ENCODE peak calls at places on chromosomes 4 and X, in five cellular contexts. N is pancreas, W is PC-9, O is trophoblast cell, G is astrocyte of the spinal cord. Q is an unnamed sample.

GRCh38 chr4:112075129-112075753 is 70.0 kb upstream of the FAM241A start:
- DNase-seq in N (peak; percentile 19), W (peak; percentile 31), O (no peak), G (peak; percentile 68), Q (peak; percentile 67)

GRCh38 chrX:116317409-116317808 is 119.0 kb upstream of the SLC6A14 start:
- DNase-seq in W (no peak), O (no peak), N (no peak), G (peak; percentile 55), Q (no peak)

GRCh38 chr4:37865450-37865849 is 25.4 kb upstream of the TBC1D1 start:
- DNase-seq in N (no peak), G (peak; percentile 54), O (no peak), W (no peak), Q (no peak)

GRCh38 chr4:139907001-139907809 is 241.6 kb downstream of the MGST2 start:
- DNase-seq in W (no peak), O (no peak), N (no peak), G (no peak), Q (no peak)

GRCh38 chr4:6942238-6942800 is 32.7 kb downstream of the TBC1D14 start:
- DNase-seq in O (peak; percentile 79), W (peak; percentile 53), G (peak; percentile 94), N (no peak), Q (peak; percentile 32)

GRCh38 chrX:96971812-96972211 is 88.1 kb downstream of the RPA4 start:
- DNase-seq in G (no peak), N (no peak), O (no peak), W (no peak), Q (no peak)

GRCh38 chr4:28093071-28093470 is 1232.4 kb downstream of the STIM2 start:
- DNase-seq in W (no peak), N (no peak), G (no peak), O (no peak), Q (no peak)

GRCh38 chrX:7574325-7574724 is 268.6 kb upstream of the VCX start:
- DNase-seq in W (no peak), G (peak; percentile 5), O (no peak), N (no peak), Q (no peak)

GRCh38 chrX:41596586-41596985 is 92.2 kb upstream of the GPR34 start:
- DNase-seq in O (no peak), G (peak; percentile 42), W (no peak), N (no peak), Q (no peak)

GRCh38 chr4:86050516-86050915 is 309.3 kb downstream of the MAPK10 start:
- DNase-seq in W (no peak), G (no peak), N (no peak), O (no peak), Q (no peak)

GRCh38 chr4:72326692-72327632 is 242.1 kb downstream of the ADAMTS3 start:
- DNase-seq in W (no peak), N (no peak), G (peak; percentile 61), O (no peak), Q (peak; percentile 8)

GRCh38 chr4:183995489-183996049 is 90.5 kb downstream of the STOX2 start:
- DNase-seq in W (no peak), G (no peak), O (no peak), N (no peak), Q (no peak)

GRCh38 chrX:149073464-149073863 is 431.6 kb downstream of the IDS start:
- DNase-seq in N (no peak), O (no peak), W (no peak), G (no peak), Q (no peak)

GRCh38 chrX:107537815-107538214 is 88.4 kb downstream of the FRMPD3 start:
- DNase-seq in N (peak; percentile 17), G (peak; percentile 40), W (peak; percentile 40), O (peak; percentile 25), Q (peak; percentile 31)

GRCh38 chr4:55066018-55066417 is 59.4 kb downstream of the KDR start:
- DNase-seq in G (no peak), W (no peak), O (no peak), N (no peak), Q (no peak)

GRCh38 chr4:52554606-52555355 is 104.3 kb downstream of the USP46 start:
- DNase-seq in O (no peak), W (no peak), G (no peak), N (no peak), Q (no peak)
- H3K4me3 ChIP-seq in O (no peak overlapping the region), W (no peak overlapping the region), G (no peak overlapping the region), N (no peak overlapping the region), Q (no peak overlapping the region)

GRCh38 chrX:39936886-39937770 is 160.6 kb downstream of the BCOR start:
- DNase-seq in G (no peak), N (no peak), W (no peak), O (no peak), Q (no peak)
- H3K4me3 ChIP-seq in G (no peak overlapping the region), N (no peak overlapping the region), W (no peak overlapping the region), O (no peak overlapping the region), Q (no peak overlapping the region)

DNA sequence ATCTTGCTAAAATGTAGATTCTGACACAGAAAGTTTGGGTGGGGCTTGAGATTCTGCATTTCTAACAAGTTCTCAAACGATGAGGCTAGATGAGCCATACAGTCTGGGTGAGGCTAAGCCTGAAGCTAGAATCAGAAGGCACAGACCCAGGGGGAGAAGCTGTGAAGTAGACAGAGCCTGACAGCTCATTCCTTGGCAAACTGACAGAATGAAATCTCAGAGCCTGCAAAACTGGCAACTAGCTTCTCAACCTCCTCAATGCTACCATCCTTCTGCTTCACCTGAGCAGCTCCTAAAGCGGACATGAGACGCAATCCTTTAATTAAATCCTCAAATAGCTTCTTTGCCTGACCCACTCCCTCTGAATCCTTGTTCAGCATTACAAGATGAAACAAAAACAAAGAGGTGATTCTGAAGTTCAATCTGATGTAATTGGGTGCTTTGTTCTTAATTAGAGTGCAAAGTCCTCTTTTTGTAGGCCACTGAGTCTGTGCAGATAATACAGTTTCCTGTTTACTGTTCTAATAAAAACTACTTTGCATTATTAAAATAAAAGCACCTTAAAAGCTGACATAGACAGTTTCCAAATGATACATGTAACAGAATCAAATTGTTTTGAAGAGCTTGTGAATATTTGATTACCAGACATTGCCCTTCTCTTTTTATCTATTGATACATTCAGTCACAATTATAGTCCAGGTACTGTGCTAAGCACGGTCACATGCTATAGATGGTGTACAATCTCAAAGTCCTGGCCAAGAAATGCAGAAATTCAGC is 71.0 kb upstream of the BMP2K start:
- DNase-seq in N (no peak), W (peak; percentile 6), O (no peak), G (peak; percentile 70), Q (no peak)
- H3K4me3 ChIP-seq in N (no peak overlapping the region), W (no peak overlapping the region), O (no peak overlapping the region), G (no peak overlapping the region), Q (no peak overlapping the region)

DNA sequence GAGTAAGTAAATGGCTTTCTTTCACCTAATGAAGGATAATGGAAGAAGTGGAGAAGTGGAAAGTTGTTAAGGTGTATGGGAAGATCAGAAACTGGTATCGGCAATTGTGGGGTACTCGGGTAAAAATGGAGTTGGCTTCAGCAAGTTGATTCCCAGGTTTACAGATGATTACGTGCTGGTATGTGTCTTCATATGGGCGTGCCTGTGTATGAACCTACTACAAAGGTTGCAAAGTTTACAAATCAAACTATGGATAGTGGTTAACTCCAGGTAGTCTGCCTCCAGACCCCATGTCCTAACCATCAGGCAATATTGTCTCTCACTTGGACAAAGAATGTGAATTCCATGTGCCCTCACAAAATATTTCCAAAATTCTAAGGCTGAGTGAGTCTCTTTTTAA is 778 bp downstream of the TLR3 start:
- DNase-seq in N (no peak), G (no peak), O (no peak), W (no peak), Q (no peak)
- H3K4me3 ChIP-seq in N (no peak overlapping the region), G (no peak overlapping the region), O (no peak overlapping the region), W (peak overlapping the region; percentile 60), Q (no peak overlapping the region)

GRCh38 chr4:4387531-4388311 is 819 bp downstream of the NSG1 start:
- DNase-seq in O (peak; percentile 51), N (no peak), G (no peak), W (no peak), Q (no peak)

GRCh38 chr4:4384837-4385236 is 2.1 kb upstream of the NSG1 start:
- DNase-seq in G (no peak), W (no peak), N (no peak), O (peak; percentile 28), Q (peak; percentile 22)

GRCh38 chr4:4386296-4386735 is 586 bp upstream of the NSG1 start:
- DNase-seq in N (no peak), O (no peak), W (no peak), G (no peak), Q (no peak)

GRCh38 chr4:4386736-4387392 is at the start of gene NSG1:
- DNase-seq in G (peak; percentile 9), O (no peak), W (no peak), N (no peak), Q (no peak)

DNA sequence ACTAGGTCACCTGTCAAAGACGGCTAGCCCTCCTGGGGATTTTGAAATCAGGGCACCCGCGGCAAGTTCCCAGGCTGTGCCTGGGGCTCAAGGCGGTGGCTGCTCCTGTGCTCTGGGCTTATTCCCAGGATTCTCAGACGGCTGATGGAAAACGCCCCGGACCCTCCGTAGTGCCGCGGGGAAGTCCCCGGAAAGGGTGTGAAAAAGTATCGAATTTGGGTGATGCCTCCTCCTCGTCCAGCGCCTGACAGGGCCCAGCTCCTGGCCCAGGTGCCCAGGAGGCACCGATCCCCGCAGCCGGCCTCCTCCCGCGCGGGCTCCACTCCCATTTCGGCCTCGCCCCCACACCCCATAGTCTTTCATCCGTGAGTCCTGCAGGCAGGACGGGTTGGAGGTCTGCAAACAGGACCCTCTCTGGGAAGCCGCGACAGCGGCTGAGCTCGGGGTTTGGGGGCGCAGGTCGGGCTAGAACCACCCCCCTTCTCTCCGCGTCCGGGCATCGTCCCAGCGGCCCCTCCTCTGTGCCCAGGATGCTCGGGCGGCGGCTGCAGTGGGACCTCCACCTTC is 1.1 kb upstream of the NSG1 start:
- DNase-seq in G (no peak), N (no peak), W (no peak), O (peak; percentile 27), Q (no peak)
- H3K4me3 ChIP-seq in G (peak overlapping the region; percentile 34), N (no peak overlapping the region), W (no peak overlapping the region), O (peak overlapping the region; percentile 79), Q (no peak overlapping the region)

GRCh38 chr4:87532109-87532508 is 2.9 kb upstream of the SPARCL1 start:
- DNase-seq in N (no peak), O (no peak), W (no peak), G (no peak), Q (no peak)

GRCh38 chr4:87525636-87526035 is 3.5 kb downstream of the SPARCL1 start:
- DNase-seq in O (no peak), W (no peak), G (no peak), N (no peak), Q (no peak)

GRCh38 chr4:87527446-87528240 is 1.5 kb downstream of the SPARCL1 start:
- DNase-seq in O (no peak), G (no peak), N (no peak), W (no peak), Q (no peak)

GRCh38 chr4:87530868-87531267 is 1.7 kb upstream of the SPARCL1 start:
- DNase-seq in W (no peak), O (no peak), N (no peak), G (peak; percentile 25), Q (no peak)

GRCh38 chr4:87529187-87529586 is at the start of gene SPARCL1:
- DNase-seq in W (no peak), G (no peak), N (no peak), O (no peak), Q (no peak)
- H3K4me3 ChIP-seq in W (no peak within 1 kb of the TSS), G (no peak within 1 kb of the TSS), N (no peak within 1 kb of the TSS), O (no peak within 1 kb of the TSS), Q (no peak within 1 kb of the TSS)

GRCh38 chr4:158238574-158238973 is 28.3 kb downstream of the TMEM144 start:
- DNase-seq in W (no peak), G (no peak), O (no peak), N (no peak), Q (no peak)
- H3K4me3 ChIP-seq in W (no peak overlapping the region), G (no peak overlapping the region), O (no peak overlapping the region), N (no peak overlapping the region), Q (no peak overlapping the region)

GRCh38 chrX:129653985-129654651 is 638 bp downstream of the APLN start:
- DNase-seq in N (peak; percentile 25), G (no peak), W (peak; percentile 36), O (no peak), Q (no peak)
- H3K4me3 ChIP-seq in N (peak overlapping the region; percentile 16), G (peak overlapping the region; percentile 21), W (peak overlapping the region; percentile 60), O (peak overlapping the region; percentile 56), Q (peak overlapping the region; percentile 26)

Q was measured in HCT116.